ENCODE peak calls at places on chromosomes 16 and 17, in six cellular contexts. U, E, N, Z, L and Y are unnamed samples. For H3K36me3, the result is how much of the 10 kb centered on the place peaks cover.

GRCh38 chr17:7992924-7993323 is 9.5 kb upstream of the GUCY2D start:
- DNase-seq in U (no peak), Z (no peak), L (no peak), N (peak), E (no peak), Y (no peak)

GRCh38 chr16:19375561-19376158 is 42.0 kb upstream of the TMC5 start:
- DNase-seq in L (peak), U (peak), Z (peak), E (no peak), N (peak), Y (peak)

GRCh38 chr16:57743886-57744645 is 8.5 kb downstream of the KATNB1 start:
- DNase-seq in E (no peak), Z (no peak), L (no peak), N (no peak), U (no peak), Y (no peak)

GRCh38 chr16:19718624-19718965 is 524 bp downstream of the IQCK start:
- DNase-seq in L (no peak), N (peak), Z (peak), E (no peak), U (peak), Y (no peak)

GRCh38 chr17:81064746-81065475 is 30.0 kb downstream of the BAIAP2 start:
- DNase-seq in E (no peak), L (no peak), N (peak), U (peak), Z (no peak), Y (no peak)

GRCh38 chr17:59753522-59754467 is 46.3 kb downstream of the VMP1 start:
- DNase-seq in L (peak), E (no peak), Z (peak), U (peak), N (peak), Y (peak)

GRCh38 chr17:50181155-50181554 is 15.3 kb downstream of the SGCA start:
- DNase-seq in L (no peak), Z (no peak), N (no peak), E (no peak), U (no peak), Y (no peak)

GRCh38 chr17:47172698-47173565 is 16.2 kb downstream of the CDC27 start:
- DNase-seq in L (no peak), Z (peak), N (no peak), U (no peak), E (no peak), Y (no peak)

GRCh38 chr16:7398536-7398935 is 65.9 kb downstream of the RBFOX1 start:
- DNase-seq in L (no peak), Z (no peak), E (no peak), U (no peak), N (no peak), Y (no peak)

GRCh38 chr16:70391881-70392481 is 45.3 kb downstream of the DDX19A start:
- DNase-seq in L (no peak), N (no peak), U (peak), Z (peak), E (no peak), Y (no peak)

GRCh38 chr16:9567674-9568073 is 476.2 kb downstream of the HAPSTR1 start:
- DNase-seq in E (no peak), N (no peak), U (no peak), Z (no peak), L (no peak), Y (no peak)

GRCh38 chr16:1430214-1430758 is 592 bp upstream of the PERCC1 start:
- DNase-seq in N (no peak), U (no peak), L (no peak), Z (no peak), E (no peak), Y (no peak)

GRCh38 chr16:89322381-89323119 is 105.0 kb downstream of the ZNF778 start:
- DNase-seq in E (no peak), U (peak), N (peak), L (peak), Z (peak), Y (no peak)

GRCh38 chr17:19800571-19800970 is 52.5 kb upstream of the ALDH3A1 start:
- DNase-seq in U (no peak), Z (no peak), N (no peak), E (no peak), L (no peak), Y (no peak)

GRCh38 chr17:79779661-79780365 is 1.9 kb downstream of the CBX2 start:
- DNase-seq in N (no peak), U (no peak), L (peak), Z (no peak), E (no peak), Y (no peak)

GRCh38 chr16:491225-491919 is 36.1 kb upstream of the CAPN15 start:
- DNase-seq in N (no peak), U (no peak), L (no peak), Z (peak), E (no peak), Y (no peak)

GRCh38 chr17:1058423-1059130 is 61.6 kb downstream of the TIMM22 start:
- DNase-seq in L (peak), U (peak), Z (peak), E (peak), N (peak), Y (no peak)

GRCh38 chr16:3468501-3468900 is 25.0 kb downstream of the NAA60 start:
- DNase-seq in L (no peak), E (no peak), U (no peak), Z (no peak), N (peak), Y (no peak)

GRCh38 chr16:54687043-54687655 is 243.5 kb upstream of the IRX5 start:
- DNase-seq in L (no peak), E (no peak), U (no peak), Z (no peak), N (peak), Y (no peak)

GRCh38 chr17:81492202-81492601 is 20.4 kb downstream of the ACTG1 start:
- DNase-seq in E (no peak), Z (no peak), U (no peak), L (no peak), N (no peak), Y (no peak)

GRCh38 chr17:78956254-78956653 is 23.5 kb downstream of the LGALS3BP start:
- DNase-seq in U (no peak), Z (no peak), N (peak), L (peak), E (no peak), Y (no peak)

GRCh38 chr16:66516808-66517585 is 32.9 kb downstream of the TK2 start:
- DNase-seq in Z (peak), N (peak), U (peak), E (no peak), L (peak), Y (no peak)

GRCh38 chr16:11139624-11140375 is 116.2 kb downstream of the SOCS1 start:
- DNase-seq in L (no peak), E (no peak), N (peak), U (no peak), Z (no peak), Y (no peak)

GRCh38 chr16:22161401-22161800 is 905 bp upstream of the SDR42E2 start:
- DNase-seq in Z (no peak), E (no peak), N (no peak), L (no peak), U (no peak), Y (no peak)

GRCh38 chr17:81681672-81682071 is 1.9 kb downstream of the ARL16 start:
- DNase-seq in L (no peak), N (no peak), Z (no peak), U (no peak), E (no peak), Y (no peak)

GRCh38 chr17:71412803-71413202 is 708.0 kb upstream of the SOX9 start:
- DNase-seq in N (no peak), E (no peak), L (peak), Z (peak), U (peak), Y (no peak)

GRCh38 chr16:53865492-53865863 is 161.5 kb downstream of the FTO start:
- DNase-seq in Z (peak), U (no peak), E (no peak), N (peak), L (no peak), Y (no peak)

GRCh38 chr17:1373710-1374237 is 26.2 kb downstream of the YWHAE start:
- DNase-seq in N (no peak), Z (no peak), U (no peak), L (no peak), E (no peak), Y (no peak)

GRCh38 chr17:57284583-57284982 is 28.3 kb downstream of the MSI2 start:
- DNase-seq in Z (no peak), U (no peak), L (no peak), N (no peak), E (no peak), Y (no peak)

GRCh38 chr17:63772801-63773271 is 561 bp downstream of the CCDC47 start:
- DNase-seq in L (no peak), N (peak), U (peak), E (no peak), Z (peak), Y (no peak)

GRCh38 chr16:8109510-8110369 is 480.6 kb downstream of the TMEM114 start:
- DNase-seq in U (no peak), L (no peak), E (no peak), N (no peak), Z (no peak), Y (no peak)

GRCh38 chr17:30316736-30317135 is 17.1 kb downstream of the TMIGD1 start:
- DNase-seq in L (no peak), N (no peak), Z (no peak), U (no peak), E (no peak), Y (no peak)

GRCh38 chr16:89738072-89738377 is 16.7 kb downstream of the ZNF276 start:
- DNase-seq in Z (no peak), L (no peak), U (no peak), E (no peak), N (no peak), Y (no peak)

GRCh38 chr16:79980650-79981521 is 380.3 kb upstream of the MAF start:
- DNase-seq in L (no peak), N (no peak), E (no peak), Z (no peak), U (no peak), Y (peak)

GRCh38 chr16:68265078-68265925 is 976 bp downstream of the SLC7A6 start:
- DNase-seq in N (peak), Z (peak), L (peak), E (peak), U (peak), Y (no peak)

GRCh38 chr17:83007504-83008475 is 71.6 kb upstream of the METRNL start:
- DNase-seq in E (peak), Z (no peak), U (no peak), N (no peak), L (no peak), Y (no peak)

GRCh38 chr16:425082-425718 is at the start of gene RAB11FIP3:
- DNase-seq in E (peak), L (peak), Z (peak), U (peak), N (peak), Y (peak)

GRCh38 chr17:32697728-32698625 is 178.9 kb downstream of the MYO1D start:
- DNase-seq in Z (no peak), E (no peak), L (no peak), N (no peak), U (no peak), Y (no peak)

DNA sequence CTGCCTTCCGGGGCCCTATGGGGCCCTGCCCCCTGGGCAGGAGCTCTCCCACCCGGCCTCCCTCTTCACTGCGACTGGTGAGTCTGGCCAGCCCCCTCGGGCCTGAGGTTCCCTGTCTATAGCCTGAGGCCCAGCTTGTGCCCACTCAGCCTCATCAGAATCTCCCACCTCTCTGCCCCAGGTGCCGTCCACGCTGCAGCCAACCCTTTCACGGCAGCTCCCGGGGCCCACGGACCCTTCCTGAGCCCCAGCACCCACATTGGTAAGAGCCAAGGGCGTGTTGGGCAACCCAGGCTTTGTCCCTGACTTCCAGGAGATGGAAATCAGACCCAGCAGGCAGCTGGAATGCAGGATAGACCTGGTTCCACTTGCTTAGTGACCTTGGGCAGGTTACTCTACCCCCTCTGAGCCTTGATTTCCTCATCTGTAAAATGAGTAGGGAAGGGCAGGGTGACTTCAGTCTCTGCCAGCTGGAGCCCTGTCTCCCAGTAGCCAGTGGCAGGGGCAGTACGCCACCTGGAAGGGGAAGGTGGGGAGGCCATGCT is 9.2 kb downstream of the FBRS start:
- DNase-seq in Z (no peak), E (no peak), L (peak), N (no peak), U (no peak), Y (no peak)
- H3K36me3 ChIP-seq in Z (half or more), E (under half), L (half or more), N (under half), U (half or more), Y (under half)

DNA sequence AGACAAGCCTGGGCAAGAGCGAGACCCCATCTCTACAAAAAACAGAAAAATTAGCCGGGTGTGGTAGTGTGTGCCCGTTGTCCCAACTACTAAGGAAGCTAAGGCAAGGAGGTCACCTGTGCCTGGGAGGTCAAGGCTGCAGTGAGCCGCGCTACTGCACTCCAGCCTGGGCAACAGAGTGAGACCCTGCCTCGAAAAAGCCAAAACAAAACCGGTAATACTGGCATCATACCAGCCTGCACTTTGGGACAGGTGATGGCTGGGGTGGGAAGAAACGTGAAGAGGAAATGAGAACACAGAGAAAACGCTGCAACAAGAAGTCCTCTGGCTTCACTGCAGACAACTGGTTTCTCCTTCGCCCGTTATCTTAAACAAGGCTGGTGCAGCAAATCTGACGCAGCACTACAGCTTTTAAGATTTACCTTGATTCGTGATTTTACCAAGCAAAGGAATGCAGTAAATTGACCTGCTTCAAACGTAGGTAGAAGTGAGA is 725 bp upstream of the CASC3 start:
- DNase-seq in L (no peak), N (no peak), E (no peak), U (no peak), Z (no peak), Y (no peak)
- H3K23ac ChIP-seq in L (no peak), N (no peak), E (no peak), U (peak), Z (peak), Y (no peak)

DNA sequence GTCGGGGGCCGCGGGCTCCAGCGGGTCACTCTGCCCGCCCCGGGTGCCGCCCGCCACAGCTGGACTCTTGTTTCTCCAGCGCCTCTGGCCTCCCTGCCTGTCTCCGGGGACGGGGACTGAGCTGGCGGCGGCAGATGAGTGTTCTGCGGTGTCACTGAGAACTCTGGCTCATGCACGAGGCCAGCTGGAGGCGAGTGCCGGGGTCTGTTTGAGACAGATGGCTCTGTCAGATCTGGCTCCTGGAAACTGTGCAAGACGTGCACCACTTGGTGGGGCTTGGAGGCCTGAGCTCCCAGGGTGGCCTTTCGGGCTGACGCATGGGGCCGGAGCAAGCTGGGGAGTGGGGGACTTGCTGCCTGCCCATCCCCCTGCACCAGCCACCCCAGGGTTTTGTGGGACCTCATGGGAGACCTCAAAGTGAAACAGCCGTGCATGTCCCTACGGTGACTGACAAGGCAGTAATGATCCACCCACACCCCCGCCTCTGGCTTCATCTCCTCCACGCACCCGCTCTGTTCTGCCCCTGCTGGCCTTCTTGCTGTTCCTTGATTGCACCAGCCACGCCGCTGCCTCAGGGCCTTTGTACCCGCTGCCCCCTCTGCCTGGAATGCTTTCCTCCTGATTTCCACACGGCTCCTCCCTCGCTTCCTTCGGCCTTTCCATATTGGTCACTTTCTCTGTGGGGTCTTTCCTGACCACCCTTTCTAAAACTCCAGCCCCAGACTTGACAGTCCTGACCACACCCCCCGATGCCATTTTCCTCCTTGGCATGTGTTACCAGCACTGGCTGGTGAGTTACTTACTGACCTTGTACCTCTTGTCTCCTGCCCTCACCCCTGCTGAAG is 174.9 kb upstream of the CIBAR2 start:
- DNase-seq in Z (peak), E (no peak), L (peak), N (no peak), U (peak), Y (no peak)
- H3K36me3 ChIP-seq in Z (under half), E (under half), L (under half), N (under half), U (under half), Y (under half)

GRCh38 chr16:30895592-30896202 is 717 bp upstream of the CTF1 start:
- DNase-seq in L (no peak), Z (no peak), N (peak), U (no peak), E (no peak), Y (no peak)
- H3K23ac ChIP-seq in L (no peak), Z (peak), N (peak), U (peak), E (no peak), Y (peak)

GRCh38 chr16:4837733-4838501 is 9.2 kb downstream of the GLYR1 start:
- DNase-seq in U (no peak), L (no peak), E (no peak), Z (no peak), N (no peak), Y (no peak)
- H3K36me3 ChIP-seq in U (half or more), L (under half), E (under half), Z (half or more), N (under half), Y (under half)

DNA sequence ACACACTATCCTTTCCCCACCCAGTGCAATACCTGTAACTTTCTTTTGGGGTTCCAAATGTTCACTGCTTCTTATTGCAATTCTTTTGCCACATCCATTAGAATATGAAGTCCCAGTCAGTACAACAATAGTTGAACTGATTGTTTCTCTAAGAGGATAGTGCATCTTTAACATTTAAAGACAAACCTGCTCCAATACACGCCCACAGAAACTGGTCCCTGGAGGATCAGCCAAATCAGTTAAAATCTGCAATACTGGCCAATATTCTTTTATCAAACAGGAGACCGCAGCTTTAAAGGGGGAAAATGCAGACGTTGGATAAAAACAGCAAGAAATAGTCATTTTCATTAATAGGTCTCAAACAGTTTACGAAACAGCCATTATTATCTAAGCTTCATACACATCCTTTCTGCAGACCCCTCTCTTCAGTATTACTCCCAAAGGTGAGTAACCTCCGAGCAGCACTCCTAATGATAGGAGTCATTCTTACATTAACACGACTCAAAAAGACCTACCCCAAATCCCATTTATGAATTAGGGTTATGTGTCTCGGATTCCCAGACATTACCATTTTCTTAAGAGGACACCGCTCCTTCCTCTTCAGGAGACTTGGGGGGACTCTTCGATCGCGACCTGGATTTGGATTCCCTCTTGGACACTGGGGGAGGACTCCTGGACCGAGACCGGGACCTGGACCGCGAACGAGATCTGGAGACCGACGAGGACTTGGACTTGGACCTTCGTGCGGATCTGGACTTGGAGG is 1.4 kb downstream of the SRSF2 start:
- DNase-seq in E (no peak), U (no peak), L (no peak), N (no peak), Z (no peak), Y (no peak)
- H3K23ac ChIP-seq in E (no peak), U (peak), L (no peak), N (peak), Z (peak), Y (peak)

GRCh38 chr17:44502598-44503079 is 567 bp downstream of the GPATCH8 start:
- DNase-seq in N (peak), U (peak), E (no peak), Z (peak), L (no peak), Y (no peak)
- H3K36me3 ChIP-seq in N (under half), U (under half), E (under half), Z (under half), L (under half), Y (under half)

DNA sequence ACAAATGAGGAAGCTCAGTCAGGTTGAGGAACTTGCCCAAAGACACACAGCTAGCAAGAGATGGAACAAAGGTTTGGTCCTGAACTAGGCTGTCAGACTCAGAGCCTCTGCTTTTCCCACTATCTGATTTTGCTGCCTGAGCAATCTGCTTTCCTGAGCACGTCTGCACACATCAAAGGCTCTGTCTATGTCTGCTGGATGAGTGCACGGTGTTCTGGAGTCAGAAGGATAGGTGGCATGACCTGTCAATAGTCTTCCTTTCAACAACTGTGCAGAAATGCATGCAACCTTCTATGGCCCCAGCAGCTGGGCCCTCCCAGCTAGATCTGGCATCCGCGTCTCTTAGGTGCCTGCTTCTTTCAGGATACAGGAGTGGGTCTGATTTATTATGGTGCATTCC is 138.3 kb downstream of the UTP18 start:
- DNase-seq in L (no peak), U (no peak), E (no peak), N (no peak), Z (no peak), Y (no peak)
- H3K23ac ChIP-seq in L (no peak), U (no peak), E (no peak), N (no peak), Z (no peak), Y (no peak)